ENCODE peak calls at places on chromosomes 2 and 18, in five cellular contexts. One of them, this sample, is unnamed.

GRCh38 chr2:222877556-222878278 is 16.9 kb downstream of the ACSL3 start:
- DNase-seq in GM12865: no peak
- DNase-seq in stomach: no peak
- DNase-seq in OCI-LY7: no peak
- DNase-seq in astrocyte of the cerebellum: no peak
- DNase-seq in this sample: no peak

GRCh38 chr2:23564618-23564967 is 179.6 kb downstream of the KLHL29 start:
- DNase-seq in GM12865: no peak
- DNase-seq in stomach: no peak
- DNase-seq in OCI-LY7: no peak
- DNase-seq in astrocyte of the cerebellum: peak
- DNase-seq in this sample: no peak

GRCh38 chr2:216139884-216140283 is 30.7 kb downstream of the XRCC5 start:
- DNase-seq in GM12865: peak
- DNase-seq in stomach: peak
- DNase-seq in OCI-LY7: peak
- DNase-seq in astrocyte of the cerebellum: no peak
- DNase-seq in this sample: no peak

GRCh38 chr2:144504191-144504590 is 15.7 kb downstream of the ZEB2 start:
- DNase-seq in GM12865: no peak
- DNase-seq in stomach: no peak
- DNase-seq in OCI-LY7: no peak
- DNase-seq in astrocyte of the cerebellum: no peak
- DNase-seq in this sample: no peak

GRCh38 chr18:45782662-45783061 is 42.8 kb upstream of the SIGLEC15 start:
- DNase-seq in GM12865: peak
- DNase-seq in stomach: no peak
- DNase-seq in OCI-LY7: no peak
- DNase-seq in astrocyte of the cerebellum: no peak
- DNase-seq in this sample: no peak

GRCh38 chr2:199543606-199544172 is 86.0 kb upstream of the SATB2 start:
- DNase-seq in GM12865: no peak
- DNase-seq in stomach: no peak
- DNase-seq in OCI-LY7: no peak
- DNase-seq in astrocyte of the cerebellum: no peak
- DNase-seq in this sample: no peak

GRCh38 chr2:19362652-19363473 is 4.4 kb upstream of the OSR1 start:
- DNase-seq in GM12865: peak
- DNase-seq in stomach: peak
- DNase-seq in OCI-LY7: peak
- DNase-seq in astrocyte of the cerebellum: peak
- DNase-seq in this sample: no peak

GRCh38 chr18:35127201-35127600 is 86.0 kb downstream of the MAPRE2 start:
- DNase-seq in GM12865: peak
- DNase-seq in stomach: no peak
- DNase-seq in OCI-LY7: no peak
- DNase-seq in astrocyte of the cerebellum: no peak
- DNase-seq in this sample: no peak

GRCh38 chr2:179751184-179751809 is 110.1 kb downstream of the ZNF385B start:
- DNase-seq in GM12865: peak
- DNase-seq in stomach: no peak
- DNase-seq in OCI-LY7: peak
- DNase-seq in astrocyte of the cerebellum: no peak
- DNase-seq in this sample: no peak

GRCh38 chr2:187853413-187853812 is 299.2 kb upstream of the TFPI start:
- DNase-seq in GM12865: no peak
- DNase-seq in stomach: no peak
- DNase-seq in OCI-LY7: no peak
- DNase-seq in astrocyte of the cerebellum: no peak
- DNase-seq in this sample: no peak

GRCh38 chr18:29191263-29191662 is 1014.3 kb upstream of the CDH2 start:
- DNase-seq in GM12865: no peak
- DNase-seq in stomach: no peak
- DNase-seq in OCI-LY7: no peak
- DNase-seq in astrocyte of the cerebellum: no peak
- DNase-seq in this sample: no peak

GRCh38 chr2:235416816-235417499 is 76.9 kb upstream of the AGAP1 start:
- DNase-seq in GM12865: no peak
- DNase-seq in stomach: no peak
- DNase-seq in OCI-LY7: no peak
- DNase-seq in astrocyte of the cerebellum: peak
- DNase-seq in this sample: no peak

GRCh38 chr2:238239872-238240760 is at the start of gene HES6:
- DNase-seq in GM12865: peak
- DNase-seq in stomach: peak
- DNase-seq in OCI-LY7: peak
- DNase-seq in astrocyte of the cerebellum: peak
- DNase-seq in this sample: no peak

GRCh38 chr2:6896930-6897759 is 19.6 kb downstream of the RSAD2 start:
- DNase-seq in GM12865: peak
- DNase-seq in stomach: no peak
- DNase-seq in OCI-LY7: peak
- DNase-seq in astrocyte of the cerebellum: no peak
- DNase-seq in this sample: no peak

GRCh38 chr2:71671203-71671602 is 217.8 kb downstream of the DYSF start:
- DNase-seq in GM12865: no peak
- DNase-seq in stomach: no peak
- DNase-seq in OCI-LY7: no peak
- DNase-seq in astrocyte of the cerebellum: no peak
- DNase-seq in this sample: no peak

GRCh38 chr2:23503097-23503496 is 118.1 kb downstream of the KLHL29 start:
- DNase-seq in GM12865: no peak
- DNase-seq in stomach: no peak
- DNase-seq in OCI-LY7: no peak
- DNase-seq in astrocyte of the cerebellum: no peak
- DNase-seq in this sample: no peak

GRCh38 chr2:230952226-230952956 is 27.3 kb upstream of the GPR55 start:
- DNase-seq in GM12865: no peak
- DNase-seq in stomach: no peak
- DNase-seq in OCI-LY7: no peak
- DNase-seq in astrocyte of the cerebellum: no peak
- DNase-seq in this sample: no peak

GRCh38 chr2:240921319-240922233 is 15.4 kb downstream of the CROCC2 start:
- DNase-seq in GM12865: no peak
- DNase-seq in stomach: peak
- DNase-seq in OCI-LY7: no peak
- DNase-seq in astrocyte of the cerebellum: peak
- DNase-seq in this sample: no peak

GRCh38 chr2:10933700-10934225 is 22.0 kb downstream of the KCNF1 start:
- DNase-seq in GM12865: no peak
- DNase-seq in stomach: no peak
- DNase-seq in OCI-LY7: no peak
- DNase-seq in astrocyte of the cerebellum: no peak
- DNase-seq in this sample: no peak

GRCh38 chr2:155035246-155035645 is 336.8 kb downstream of the KCNJ3 start:
- DNase-seq in GM12865: no peak
- DNase-seq in stomach: no peak
- DNase-seq in OCI-LY7: no peak
- DNase-seq in astrocyte of the cerebellum: no peak
- DNase-seq in this sample: no peak

GRCh38 chr2:54988612-54989011 is 61.6 kb downstream of the RTN4 start:
- DNase-seq in GM12865: no peak
- DNase-seq in stomach: no peak
- DNase-seq in OCI-LY7: no peak
- DNase-seq in astrocyte of the cerebellum: no peak
- DNase-seq in this sample: no peak

GRCh38 chr2:238945433-238946150 is 97.7 kb downstream of the TWIST2 start:
- DNase-seq in GM12865: peak
- DNase-seq in stomach: peak
- DNase-seq in OCI-LY7: no peak
- DNase-seq in astrocyte of the cerebellum: no peak
- DNase-seq in this sample: no peak

GRCh38 chr2:181685150-181685688 is 4.9 kb upstream of the NEUROD1 start:
- DNase-seq in GM12865: no peak
- DNase-seq in stomach: no peak
- DNase-seq in OCI-LY7: no peak
- DNase-seq in astrocyte of the cerebellum: no peak
- DNase-seq in this sample: no peak

GRCh38 chr2:98457045-98457696 is 12.5 kb downstream of the INPP4A start:
- DNase-seq in GM12865: no peak
- DNase-seq in stomach: no peak
- DNase-seq in OCI-LY7: no peak
- DNase-seq in astrocyte of the cerebellum: peak
- DNase-seq in this sample: no peak

GRCh38 chr18:63290456-63291200 is 28.9 kb downstream of the BCL2 start:
- DNase-seq in GM12865: no peak
- DNase-seq in stomach: no peak
- DNase-seq in OCI-LY7: no peak
- DNase-seq in astrocyte of the cerebellum: no peak
- DNase-seq in this sample: no peak

GRCh38 chr18:59172664-59173249 is 33.1 kb downstream of the SEC11C start:
- DNase-seq in GM12865: no peak
- DNase-seq in stomach: no peak
- DNase-seq in OCI-LY7: no peak
- DNase-seq in astrocyte of the cerebellum: no peak
- DNase-seq in this sample: no peak

GRCh38 chr2:193868833-193869232 is 1674.1 kb upstream of the TMEFF2 start:
- DNase-seq in GM12865: no peak
- DNase-seq in stomach: no peak
- DNase-seq in OCI-LY7: no peak
- DNase-seq in astrocyte of the cerebellum: no peak
- DNase-seq in this sample: no peak

GRCh38 chr2:50455351-50455750 is 576.6 kb downstream of the NRXN1 start:
- DNase-seq in GM12865: no peak
- DNase-seq in stomach: no peak
- DNase-seq in OCI-LY7: no peak
- DNase-seq in astrocyte of the cerebellum: no peak
- DNase-seq in this sample: no peak

GRCh38 chr2:61460168-61460567 is 10.7 kb downstream of the USP34 start:
- DNase-seq in GM12865: no peak
- DNase-seq in stomach: no peak
- DNase-seq in OCI-LY7: no peak
- DNase-seq in astrocyte of the cerebellum: no peak
- DNase-seq in this sample: no peak

GRCh38 chr2:42494434-42495233 is 852 bp upstream of the KCNG3 start:
- DNase-seq in GM12865: peak
- DNase-seq in stomach: peak
- DNase-seq in OCI-LY7: peak
- DNase-seq in astrocyte of the cerebellum: peak
- DNase-seq in this sample: peak

GRCh38 chr2:42492691-42493467 is 903 bp downstream of the KCNG3 start:
- DNase-seq in GM12865: peak
- DNase-seq in stomach: no peak
- DNase-seq in OCI-LY7: no peak
- DNase-seq in astrocyte of the cerebellum: no peak
- DNase-seq in this sample: no peak

GRCh38 chr2:42493885-42494433 is at the start of gene KCNG3:
- DNase-seq in GM12865: peak
- DNase-seq in stomach: peak
- DNase-seq in OCI-LY7: peak
- DNase-seq in astrocyte of the cerebellum: no peak
- DNase-seq in this sample: no peak

GRCh38 chr2:42495234-42495581 is 1.4 kb upstream of the KCNG3 start:
- DNase-seq in GM12865: no peak
- DNase-seq in stomach: no peak
- DNase-seq in OCI-LY7: no peak
- DNase-seq in astrocyte of the cerebellum: no peak
- DNase-seq in this sample: no peak

GRCh38 chr2:42493468-42493884 is 306 bp downstream of the KCNG3 start:
- DNase-seq in GM12865: no peak
- DNase-seq in stomach: no peak
- DNase-seq in OCI-LY7: no peak
- DNase-seq in astrocyte of the cerebellum: no peak
- DNase-seq in this sample: no peak
- H3K4me3 ChIP-seq in GM12865: peak
- H3K4me3 ChIP-seq in stomach: peak
- H3K4me3 ChIP-seq in OCI-LY7: peak
- H3K4me3 ChIP-seq in astrocyte of the cerebellum: peak
- H3K4me3 ChIP-seq in this sample: peak

GRCh38 chr2:5365871-5366461 is 326.2 kb upstream of the SOX11 start:
- DNase-seq in GM12865: peak
- DNase-seq in stomach: peak
- DNase-seq in OCI-LY7: peak
- DNase-seq in astrocyte of the cerebellum: peak
- DNase-seq in this sample: no peak
- TF ChIP-seq CTCF in GM12865: peak
- TF ChIP-seq CTCF in stomach: peak
- TF ChIP-seq CTCF in OCI-LY7: peak
- TF ChIP-seq CTCF in astrocyte of the cerebellum: peak
- TF ChIP-seq CTCF in this sample: peak

GRCh38 chr18:78783564-78783960 is 196.1 kb upstream of the SALL3 start:
- DNase-seq in GM12865: no peak
- DNase-seq in stomach: no peak
- DNase-seq in OCI-LY7: no peak
- DNase-seq in astrocyte of the cerebellum: no peak
- DNase-seq in this sample: no peak

GRCh38 chr18:78786776-78787175 is 192.8 kb upstream of the SALL3 start:
- DNase-seq in GM12865: no peak
- DNase-seq in stomach: no peak
- DNase-seq in OCI-LY7: no peak
- DNase-seq in astrocyte of the cerebellum: no peak
- DNase-seq in this sample: no peak

GRCh38 chr18:78785706-78786105 is 193.9 kb upstream of the SALL3 start:
- DNase-seq in GM12865: no peak
- DNase-seq in stomach: no peak
- DNase-seq in OCI-LY7: no peak
- DNase-seq in astrocyte of the cerebellum: no peak
- DNase-seq in this sample: no peak

GRCh38 chr18:78782951-78783563 is 196.6 kb upstream of the SALL3 start:
- DNase-seq in GM12865: no peak
- DNase-seq in stomach: peak
- DNase-seq in OCI-LY7: no peak
- DNase-seq in astrocyte of the cerebellum: no peak
- DNase-seq in this sample: no peak

DNA sequence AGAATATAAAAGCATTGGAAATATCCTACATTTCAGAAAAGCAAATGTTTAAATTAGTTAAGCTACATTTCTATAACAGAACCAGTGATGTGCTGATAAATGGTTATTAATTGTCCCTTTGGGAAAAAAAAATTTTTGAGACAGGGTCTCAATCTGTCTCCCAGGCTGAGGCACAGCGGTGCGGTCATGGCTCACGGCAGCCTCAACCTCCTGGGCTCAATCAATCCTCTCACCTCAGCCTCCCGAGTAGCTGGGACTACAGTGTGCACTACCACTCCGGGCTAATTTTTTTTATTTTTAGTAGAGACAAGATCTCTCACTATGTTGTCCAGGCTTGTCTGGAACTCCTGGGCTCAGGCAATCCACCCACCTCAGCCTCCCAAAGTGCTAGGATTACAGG is 194.8 kb upstream of the SALL3 start:
- DNase-seq in GM12865: no peak
- DNase-seq in stomach: no peak
- DNase-seq in OCI-LY7: no peak
- DNase-seq in astrocyte of the cerebellum: no peak
- DNase-seq in this sample: no peak
- H3K4me3 ChIP-seq in GM12865: no peak
- H3K4me3 ChIP-seq in stomach: no peak
- H3K4me3 ChIP-seq in OCI-LY7: no peak
- H3K4me3 ChIP-seq in astrocyte of the cerebellum: no peak
- H3K4me3 ChIP-seq in this sample: no peak

DNA sequence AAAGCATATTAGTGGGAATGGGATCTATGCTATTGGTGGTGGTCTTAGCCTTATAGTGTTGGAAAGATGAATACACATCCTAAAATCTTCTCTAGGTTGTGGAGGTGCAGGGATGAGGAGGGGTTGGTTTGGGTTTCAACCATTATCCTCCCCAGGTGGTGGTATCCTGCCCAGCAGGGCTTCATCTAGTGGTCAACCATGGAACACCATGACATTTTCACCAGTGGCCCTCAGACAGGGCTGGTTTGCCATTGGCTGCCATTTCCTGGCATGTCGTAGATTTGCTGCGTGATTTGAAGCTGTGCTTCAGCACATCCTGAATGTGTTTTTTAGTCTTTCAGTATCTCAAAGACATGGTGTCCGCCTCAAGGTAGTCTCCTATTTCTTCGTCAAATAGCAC is 391.2 kb upstream of the HNRNPA3 start:
- DNase-seq in GM12865: no peak
- DNase-seq in stomach: no peak
- DNase-seq in OCI-LY7: no peak
- DNase-seq in astrocyte of the cerebellum: no peak
- DNase-seq in this sample: no peak
- TF ChIP-seq CTCF in GM12865: peak
- TF ChIP-seq CTCF in stomach: no peak
- TF ChIP-seq CTCF in OCI-LY7: no peak
- TF ChIP-seq CTCF in astrocyte of the cerebellum: no peak
- TF ChIP-seq CTCF in this sample: peak